ENCODE peak calls at places on chromosomes 1 and 21, in seven cellular contexts. L is choroid plexus epithelial cell; N is stomach; U is stimulated activated CD4-positive, alpha-beta T cell treated with anti-CD3 and anti-CD28 coated beads, Interleukin-2, amount 100 ng/mL, for 48 hours; F is nephron progenitor cell; A is activated CD4-positive, alpha-beta T cell treated with anti-CD3 and anti-CD28 coated beads, Interleukin-2, amount 10 ng/mL, durations not matched to agents 24 days and 14 days; B is GM12864. T is an unnamed sample.

GRCh38 chr1:247326601-247327135 is 5.0 kb downstream of the ZNF496 start:
- DNase-seq in L (no peak), N (no peak), U (no peak), F (no peak), A (no peak), B (no peak), T (no peak)

GRCh38 chr1:98490099-98490498 is 171.4 kb upstream of the SNX7 start:
- DNase-seq in L (no peak), N (no peak), U (no peak), F (no peak), A (no peak), B (no peak), T (no peak)

GRCh38 chr1:68103006-68103545 is 52.6 kb upstream of the DIRAS3 start:
- DNase-seq in L (no peak), N (no peak), U (no peak), F (no peak), A (peak), B (no peak), T (no peak)

GRCh38 chr1:25194576-25195020 is 37.7 kb downstream of the SYF2 start:
- DNase-seq in L (no peak), N (no peak), U (no peak), F (no peak), A (no peak), B (no peak), T (no peak)

GRCh38 chr1:246748867-246749266 is 24.7 kb downstream of the SCCPDH start:
- DNase-seq in L (peak), N (no peak), U (no peak), F (no peak), A (no peak), B (no peak), T (no peak)

GRCh38 chr21:44767834-44768831 is 33.5 kb downstream of the UBE2G2 start:
- DNase-seq in L (no peak), N (no peak), U (no peak), F (no peak), A (no peak), B (no peak), T (no peak)

GRCh38 chr1:87327362-87328120 is 1.1 kb upstream of the LMO4 start:
- DNase-seq in L (peak), N (no peak), U (no peak), F (peak), A (no peak), B (no peak), T (no peak)

GRCh38 chr1:167899253-167899681 is 14.7 kb downstream of the ADCY10 start:
- DNase-seq in L (no peak), N (peak), U (no peak), F (no peak), A (peak), B (no peak), T (no peak)

GRCh38 chr21:31180256-31181088 is 142.2 kb upstream of the KRTAP19-8 start:
- DNase-seq in L (peak), N (no peak), U (no peak), F (no peak), A (peak), B (peak), T (peak)

GRCh38 chr21:16425297-16425696 is 695.5 kb downstream of the USP25 start:
- DNase-seq in L (no peak), N (no peak), U (no peak), F (no peak), A (no peak), B (no peak), T (no peak)

GRCh38 chr1:18814340-18815202 is 44.9 kb downstream of the TAS1R2 start:
- DNase-seq in L (no peak), N (no peak), U (no peak), F (no peak), A (no peak), B (no peak), T (peak)

GRCh38 chr1:232084584-232085223 is 458.1 kb downstream of the DISC1 start:
- DNase-seq in L (peak), N (no peak), U (no peak), F (peak), A (peak), B (no peak), T (peak)

GRCh38 chr1:107250169-107250568 is 109.3 kb downstream of the NTNG1 start:
- DNase-seq in L (no peak), N (no peak), U (no peak), F (no peak), A (no peak), B (no peak), T (peak)

GRCh38 chr1:218430802-218431201 is 85.7 kb downstream of the TGFB2 start:
- DNase-seq in L (peak), N (no peak), U (no peak), F (no peak), A (no peak), B (no peak), T (peak)

GRCh38 chr1:184237588-184237987 is 149.2 kb upstream of the C1orf21 start:
- DNase-seq in L (no peak), N (no peak), U (no peak), F (no peak), A (no peak), B (no peak), T (no peak)

GRCh38 chr1:41856361-41857285 is 62.1 kb downstream of the HIVEP3 start:
- DNase-seq in L (peak), N (no peak), U (no peak), F (no peak), A (no peak), B (no peak), T (no peak)

GRCh38 chr1:17878837-17879236 is 123.7 kb downstream of the ACTL8 start:
- DNase-seq in L (no peak), N (no peak), U (no peak), F (no peak), A (no peak), B (no peak), T (no peak)

GRCh38 chr1:54253480-54253879 is 53.5 kb downstream of the MRPL37 start:
- DNase-seq in L (peak), N (no peak), U (no peak), F (no peak), A (no peak), B (no peak), T (peak)

GRCh38 chr1:19762175-19762779 is 37.4 kb downstream of the TMCO4 start:
- DNase-seq in L (peak), N (peak), U (peak), F (peak), A (peak), B (no peak), T (peak)

GRCh38 chr1:22039594-22040347 is 12.7 kb upstream of the CDC42 start:
- DNase-seq in L (peak), N (peak), U (peak), F (no peak), A (peak), B (peak), T (peak)

GRCh38 chr1:113871597-113872113 is at the start of gene PTPN22:
- DNase-seq in L (peak), N (peak), U (peak), F (no peak), A (peak), B (peak), T (peak)

GRCh38 chr21:38751379-38752050 is 54.2 kb upstream of the ETS2 start:
- DNase-seq in L (peak), N (no peak), U (no peak), F (no peak), A (no peak), B (no peak), T (no peak)

GRCh38 chr1:10820422-10820821 is 24.0 kb upstream of the CASZ1 start:
- DNase-seq in L (no peak), N (no peak), U (no peak), F (no peak), A (no peak), B (no peak), T (no peak)

GRCh38 chr1:234605983-234606730 is 3.8 kb downstream of the IRF2BP2 start:
- DNase-seq in L (peak), N (peak), U (no peak), F (no peak), A (peak), B (no peak), T (no peak)

GRCh38 chr1:119327066-119327435 is 41.5 kb upstream of the HAO2 start:
- DNase-seq in L (no peak), N (no peak), U (no peak), F (peak), A (peak), B (no peak), T (no peak)

GRCh38 chr1:32786856-32787255 is 30.3 kb downstream of the YARS1 start:
- DNase-seq in L (peak), N (no peak), U (no peak), F (no peak), A (no peak), B (peak), T (peak)

GRCh38 chr1:228008391-228009115 is 1.8 kb downstream of the WNT3A start:
- DNase-seq in L (no peak), N (peak), U (no peak), F (no peak), A (no peak), B (no peak), T (no peak)